ENCODE peak calls at places on chromosomes 13 and 19, in seven cellular contexts. X is neuronal stem cell, M is IMR-90, O is mesenchymal stem cell, W is mesendoderm, R is H1, N is trophoblast cell. D is an unnamed sample.

GRCh38 chr13:33195693-33196464 is 89.7 kb downstream of the STARD13 start:
- DNase-seq in X (no peak), M (no peak), O (no peak), W (no peak), R (no peak), N (peak; percentile 58), D (no peak)

GRCh38 chr13:35894636-35895035 is 236.5 kb downstream of the DCLK1 start:
- DNase-seq in X (no peak), M (peak; percentile 7), O (no peak), W (no peak), R (no peak), N (no peak), D (no peak)

GRCh38 chr13:40878321-40878720 is 88.9 kb downstream of the SLC25A15 start:
- DNase-seq in X (no peak), M (peak; percentile 7), O (no peak), W (no peak), R (no peak), N (no peak), D (no peak)

GRCh38 chr13:41500501-41500900 is 43.2 kb downstream of the RGCC start:
- DNase-seq in X (no peak), M (no peak), O (no peak), W (no peak), R (no peak), N (no peak), D (no peak)

GRCh38 chr19:36009220-36009619 is 607 bp upstream of the SYNE4 start:
- DNase-seq in X (peak; percentile 55), M (peak; percentile 48), O (peak; percentile 65), W (peak; percentile 58), R (no peak), N (peak; percentile 81), D (peak; percentile 72)

GRCh38 chr19:54464044-54464623 is 556 bp upstream of the LENG9 start:
- DNase-seq in X (peak; percentile 91), M (peak; percentile 49), O (peak; percentile 92), W (peak; percentile 99), R (peak; percentile 93), N (peak; percentile 99), D (peak; percentile 99)

GRCh38 chr13:21638319-21639282 is 32.3 kb upstream of the FGF9 start:
- DNase-seq in X (peak; percentile 35), M (peak; percentile 4), O (peak; percentile 40), W (peak; percentile 7), R (no peak), N (peak; percentile 72), D (no peak)

GRCh38 chr13:45055902-45056648 is 64.2 kb upstream of the GTF2F2 start:
- DNase-seq in X (no peak), M (peak; percentile 56), O (no peak), W (peak; percentile 40), R (no peak), N (no peak), D (no peak)

GRCh38 chr19:29247912-29248311 is 35.0 kb upstream of the UQCRFS1 start:
- DNase-seq in X (no peak), M (no peak), O (no peak), W (no peak), R (no peak), N (no peak), D (peak; percentile 25)

GRCh38 chr19:15213715-15214381 is 13.1 kb upstream of the NOTCH3 start:
- DNase-seq in X (no peak), M (no peak), O (no peak), W (no peak), R (no peak), N (no peak), D (no peak)

GRCh38 chr19:12035220-12036172 is at the start of gene ZNF433:
- DNase-seq in X (peak; percentile 86), M (peak; percentile 71), O (peak; percentile 89), W (peak; percentile 98), R (peak; percentile 76), N (peak; percentile 100), D (peak; percentile 94)

GRCh38 chr19:12034610-12035009 is 869 bp downstream of the ZNF433 start:
- DNase-seq in X (no peak), M (no peak), O (no peak), W (peak; percentile 21), R (no peak), N (peak; percentile 20), D (no peak)

GRCh38 chr19:12034196-12034595 is 1.3 kb downstream of the ZNF433 start:
- DNase-seq in X (no peak), M (no peak), O (no peak), W (no peak), R (no peak), N (peak; percentile 25), D (no peak)
- H3K23ac ChIP-seq in X (no peak overlapping the region), M (peak overlapping the region; percentile 60), O (no peak overlapping the region), W (no peak overlapping the region), R (no peak overlapping the region), N (no peak overlapping the region), D (no peak overlapping the region)

GRCh38 chr13:46170268-46170667 is 11.7 kb downstream of the LCP1 start:
- DNase-seq in X (no peak), M (no peak), O (no peak), W (no peak), R (peak; percentile 2), N (no peak), D (peak; percentile 35)
- H3K9ac ChIP-seq in X (no peak overlapping the region), M (no peak overlapping the region), O (no peak overlapping the region), W (no peak overlapping the region), R (no peak overlapping the region), N (no peak overlapping the region), D (no peak overlapping the region)

GRCh38 chr13:42803563-42804212 is 22.3 kb downstream of the FAM216B start:
- DNase-seq in X (no peak), M (peak; percentile 85), O (peak; percentile 78), W (no peak), R (no peak), N (no peak), D (no peak)
- H3K4me2 ChIP-seq in X (no peak overlapping the region), M (no peak overlapping the region), O (no peak overlapping the region), W (no peak overlapping the region), R (no peak overlapping the region), N (no peak overlapping the region), D (no peak overlapping the region)

GRCh38 chr13:98435356-98435755 is 141.6 kb downstream of the STK24 start:
- DNase-seq in X (no peak), M (no peak), O (no peak), W (no peak), R (no peak), N (no peak), D (no peak)
- H3K23ac ChIP-seq in X (no peak overlapping the region), M (no peak overlapping the region), O (no peak overlapping the region), W (no peak overlapping the region), R (no peak overlapping the region), N (no peak overlapping the region), D (no peak overlapping the region)

DNA sequence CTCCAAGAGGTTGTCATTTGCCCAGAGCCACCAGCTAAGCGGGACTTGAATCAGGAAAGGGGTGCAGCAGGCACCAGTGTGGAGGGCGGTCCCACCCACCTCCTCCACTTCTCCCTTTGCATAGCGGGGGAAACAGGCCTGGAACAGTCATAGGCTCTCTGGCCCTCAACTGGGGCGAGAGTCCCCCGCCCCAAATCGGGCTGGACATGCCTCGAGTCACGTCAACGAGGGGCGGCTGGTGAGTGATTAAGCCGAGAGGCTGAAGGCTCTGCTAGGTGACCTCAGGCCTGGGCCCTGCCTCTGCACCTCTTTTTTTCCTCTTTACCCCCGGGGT is 398 bp upstream of the ARRDC2 start:
- DNase-seq in X (no peak), M (no peak), O (no peak), W (no peak), R (no peak), N (no peak), D (no peak)
- H3K9ac ChIP-seq in X (peak overlapping the region; percentile 78), M (peak overlapping the region; percentile 0), O (peak overlapping the region; percentile 80), W (peak overlapping the region; percentile 12), R (peak overlapping the region; percentile 13), N (no peak overlapping the region), D (peak overlapping the region; percentile 25)

DNA sequence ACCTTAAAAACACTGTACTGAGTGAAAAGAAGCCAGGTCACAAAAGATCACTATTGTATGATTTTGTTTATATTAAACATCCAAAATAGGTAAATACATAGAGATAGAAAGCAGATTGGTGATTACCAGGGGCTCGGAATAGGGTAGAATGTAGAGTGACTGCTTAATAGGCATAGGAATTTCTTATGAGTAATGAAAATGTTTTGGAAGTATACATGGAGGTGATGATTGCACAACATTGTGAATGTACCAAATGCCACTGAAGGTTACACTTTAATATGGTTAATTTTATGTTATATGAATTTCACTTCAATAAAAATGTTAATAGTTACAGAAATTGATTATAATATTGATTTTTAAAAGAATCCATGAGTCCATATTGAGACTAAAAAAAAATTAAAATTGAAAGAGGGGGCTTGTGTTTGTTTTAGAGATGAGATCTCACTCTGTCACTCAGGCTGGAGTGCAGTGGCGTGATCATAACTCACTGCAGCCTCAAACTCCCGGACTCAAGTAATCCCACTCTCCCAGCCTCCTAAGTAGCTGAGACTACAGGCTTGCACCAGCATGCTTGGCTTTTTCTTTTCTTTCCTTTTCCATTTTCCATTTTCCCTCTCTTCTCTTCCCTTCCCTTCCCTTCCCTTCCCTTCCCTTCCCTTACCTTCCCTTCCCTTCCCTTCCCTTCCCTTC is 85.1 kb downstream of the FNDC3A start:
- DNase-seq in X (no peak), M (peak; percentile 20), O (no peak), W (no peak), R (no peak), N (peak; percentile 86), D (no peak)
- H3K4me2 ChIP-seq in X (no peak overlapping the region), M (no peak overlapping the region), O (no peak overlapping the region), W (no peak overlapping the region), R (no peak overlapping the region), N (no peak overlapping the region), D (no peak overlapping the region)

DNA sequence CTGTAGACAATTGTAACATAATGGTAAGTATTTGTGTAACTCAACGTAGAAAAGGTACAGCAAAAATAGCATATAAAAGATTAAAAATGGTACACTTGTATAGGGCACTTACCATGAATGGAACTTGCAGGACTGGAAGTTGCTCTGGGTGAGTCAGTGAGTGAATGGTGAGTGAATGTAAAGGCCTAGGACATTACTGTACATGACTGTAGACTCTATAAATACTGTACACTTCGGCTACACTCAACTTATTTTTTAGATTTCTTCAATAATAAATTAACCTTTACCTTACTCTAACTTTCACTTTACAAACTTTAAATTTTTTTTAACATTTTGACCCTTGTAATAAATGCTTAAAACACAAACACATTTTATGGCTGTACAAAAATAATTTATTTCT is 72.1 kb upstream of the FAM216B start:
- DNase-seq in X (no peak), M (no peak), O (no peak), W (no peak), R (no peak), N (no peak), D (no peak)
- H3K23ac ChIP-seq in X (no peak overlapping the region), M (no peak overlapping the region), O (no peak overlapping the region), W (no peak overlapping the region), R (no peak overlapping the region), N (no peak overlapping the region), D (no peak overlapping the region)

DNA sequence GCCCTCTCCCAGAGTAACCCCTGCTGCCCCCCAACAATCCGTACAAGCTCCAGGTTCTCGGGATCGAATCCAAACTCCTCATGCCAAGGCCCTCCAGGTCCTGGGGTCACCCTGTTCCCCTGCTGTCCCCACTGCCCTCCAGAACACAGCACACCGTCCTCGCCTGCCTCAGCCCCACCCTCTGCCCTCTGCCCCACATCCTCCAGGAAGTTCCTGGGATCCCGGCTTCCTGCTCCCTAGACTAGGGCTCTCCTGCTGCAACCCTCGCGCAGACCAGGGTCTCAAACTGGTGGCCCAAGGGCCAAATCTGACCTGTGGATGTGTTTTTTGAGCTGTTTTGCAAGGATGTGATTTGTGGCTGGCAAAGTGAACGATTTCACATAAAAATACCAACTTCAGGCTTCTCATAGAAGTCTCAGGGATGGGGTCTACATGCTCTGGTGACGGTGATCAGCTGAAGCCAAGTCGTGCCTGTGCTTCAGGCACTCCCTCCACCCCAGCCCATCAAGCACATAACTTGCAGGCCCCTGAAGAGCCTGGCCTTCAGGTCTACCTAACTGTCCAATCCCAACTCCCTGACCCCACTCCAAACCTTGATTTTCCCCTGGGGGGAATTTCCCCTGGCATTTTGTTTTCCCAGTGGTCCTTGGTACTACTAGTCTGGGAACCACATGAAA is 1.8 kb downstream of the RABAC1 start:
- DNase-seq in X (no peak), M (no peak), O (no peak), W (no peak), R (no peak), N (no peak), D (no peak)
- H3K9ac ChIP-seq in X (peak overlapping the region; percentile 82), M (no peak overlapping the region), O (peak overlapping the region; percentile 99), W (peak overlapping the region; percentile 36), R (no peak overlapping the region), N (no peak overlapping the region), D (no peak overlapping the region)